ENCODE peak calls at places on chromosomes 16 and 17, in five cellular contexts. K is stomach, C is A549, R is ovary, S is heart left ventricle. P is an unnamed sample.
A peak's percentile ranks its signal among the peaks of the same experiment; 100 is the strongest.

GRCh38 chr16:30829130-30830071 is 42.4 kb upstream of the ZNF629 start:
- DNase-seq in K (peak; percentile 60), C (peak; percentile 35), R (no peak), S (no peak), P (no peak)

GRCh38 chr17:5020502-5021023 is 14.7 kb downstream of the SLC52A1 start:
- DNase-seq in K (no peak), C (no peak), R (no peak), S (no peak), P (no peak)

GRCh38 chr16:3202903-3203539 is 15.0 kb downstream of the OR1F1 start:
- DNase-seq in K (no peak), C (no peak), R (no peak), S (no peak), P (no peak)

GRCh38 chr16:84111481-84111880 is 5.3 kb downstream of the MBTPS1 start:
- DNase-seq in K (no peak), C (no peak), R (no peak), S (no peak), P (no peak)

GRCh38 chr17:51595965-51596364 is 335.6 kb downstream of the UTP18 start:
- DNase-seq in K (no peak), C (no peak), R (no peak), S (no peak), P (no peak)

GRCh38 chr16:69469807-69470561 is 45.6 kb downstream of the CYB5B start:
- DNase-seq in K (no peak), C (no peak), R (no peak), S (no peak), P (no peak)

GRCh38 chr17:39208136-39208535 is 8.1 kb downstream of the RPL19 start:
- DNase-seq in K (no peak), C (no peak), R (no peak), S (no peak), P (peak; percentile 84)

GRCh38 chr16:78462261-78463208 is 363.1 kb downstream of the WWOX start:
- DNase-seq in K (no peak), C (no peak), R (no peak), S (no peak), P (no peak)

GRCh38 chr16:67277294-67277998 is 1.9 kb upstream of the PLEKHG4 start:
- DNase-seq in K (no peak), C (peak; percentile 77), R (no peak), S (peak; percentile 71), P (no peak)

GRCh38 chr16:50846511-50846910 is 104.6 kb downstream of the CYLD start:
- DNase-seq in K (no peak), C (no peak), R (no peak), S (no peak), P (no peak)

GRCh38 chr16:83835972-83836566 is 28.3 kb downstream of the HSBP1 start:
- DNase-seq in K (no peak), C (peak; percentile 31), R (no peak), S (no peak), P (no peak)

GRCh38 chr16:19245326-19245925 is 40.1 kb upstream of the CLEC19A start:
- DNase-seq in K (peak; percentile 50), C (no peak), R (no peak), S (no peak), P (no peak)

GRCh38 chr16:89266521-89267134 is 49.1 kb downstream of the ZNF778 start:
- DNase-seq in K (no peak), C (no peak), R (peak; percentile 22), S (no peak), P (no peak)

GRCh38 chr16:89268987-89269735 is 51.7 kb downstream of the ZNF778 start:
- DNase-seq in K (no peak), C (no peak), R (peak; percentile 93), S (no peak), P (no peak)

GRCh38 chr16:89270666-89271345 is 53.3 kb downstream of the ZNF778 start:
- DNase-seq in K (no peak), C (no peak), R (peak; percentile 29), S (no peak), P (no peak)

GRCh38 chr16:89269805-89270665 is 52.5 kb downstream of the ZNF778 start:
- DNase-seq in K (no peak), C (no peak), R (peak; percentile 32), S (no peak), P (no peak)

DNA sequence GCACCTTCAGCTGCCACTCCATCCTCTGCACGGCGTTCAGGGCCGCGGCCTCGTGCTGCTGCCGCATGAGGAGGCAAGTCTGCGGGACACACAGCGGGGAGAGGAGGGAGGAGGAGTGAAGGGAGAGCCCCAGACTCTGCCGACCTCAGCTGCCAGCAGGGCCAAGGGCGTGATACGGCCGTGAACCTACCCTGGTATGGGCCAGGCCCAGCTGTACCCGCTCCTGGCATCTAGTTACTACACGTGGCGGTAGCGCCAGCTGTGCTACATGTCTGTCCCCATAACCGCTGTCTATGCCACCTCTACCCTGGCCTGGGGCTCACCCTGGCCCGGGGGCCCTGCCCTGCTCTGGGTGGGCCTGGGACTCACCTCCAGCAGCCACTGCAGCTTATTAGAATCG is 51.1 kb downstream of the ZNF778 start:
- DNase-seq in K (no peak), C (no peak), R (peak; percentile 37), S (no peak), P (no peak)
- TF ChIP-seq POLR2A in K (no peak), C (no peak), R (no peak), S (no peak), P (no peak)

DNA sequence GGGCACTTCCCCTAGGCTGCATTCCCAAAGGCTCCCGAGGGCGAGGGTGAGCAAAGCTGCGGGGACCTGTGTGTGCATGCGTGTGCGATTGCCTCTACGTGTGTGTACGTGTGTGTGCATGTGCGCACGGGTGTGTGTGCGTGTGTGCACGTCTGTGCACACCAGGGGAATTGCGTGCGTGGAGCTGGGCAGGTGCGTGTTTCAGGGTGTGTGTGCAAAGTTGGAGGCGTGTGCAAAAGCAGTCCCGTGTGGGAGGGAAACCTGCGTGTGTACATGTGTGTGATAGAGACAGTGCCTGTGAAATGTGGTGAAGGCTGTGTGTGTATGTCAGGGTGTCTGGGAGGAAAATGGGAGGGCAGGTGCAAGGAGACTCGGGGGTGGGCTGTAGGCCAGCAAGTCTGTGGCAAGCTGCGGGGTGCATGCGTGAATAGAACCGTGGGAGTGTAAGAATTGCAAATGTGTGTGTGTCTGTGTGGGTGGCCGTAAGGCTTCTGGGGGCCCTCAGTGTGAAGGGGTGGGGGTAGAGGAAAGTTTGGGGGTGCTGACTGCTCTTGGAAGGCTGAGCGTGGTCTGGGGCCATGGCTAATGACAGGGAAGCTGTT is 481 bp downstream of the SEC14L5 start:
- DNase-seq in K (no peak), C (no peak), R (no peak), S (no peak), P (no peak)
- H3K4me3 ChIP-seq in K (peak overlapping the region; percentile 39), C (peak overlapping the region; percentile 39), R (peak overlapping the region; percentile 39), S (no peak overlapping the region), P (no peak overlapping the region)

DNA sequence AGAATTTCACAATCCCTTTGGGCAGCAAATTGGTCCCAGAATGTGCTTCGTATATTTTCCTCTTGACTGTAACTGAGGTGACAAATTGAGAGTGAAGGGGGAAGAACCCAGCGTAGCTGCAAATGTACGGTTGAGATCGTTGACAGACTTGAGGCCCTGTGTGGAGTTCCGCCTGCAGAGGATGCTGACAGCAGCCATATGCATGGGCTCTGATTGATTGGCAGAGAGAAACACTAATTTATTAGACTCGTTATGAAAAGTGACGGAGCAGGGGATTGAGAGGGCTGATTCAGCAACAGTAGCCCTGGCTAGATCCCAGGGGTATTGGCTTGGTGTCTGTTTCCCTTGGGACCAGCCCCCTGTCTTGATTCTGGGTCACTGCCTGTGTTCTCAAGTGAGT is 930.1 kb upstream of the EEF2KMT start:
- DNase-seq in K (no peak), C (no peak), R (no peak), S (no peak), P (no peak)
- TF ChIP-seq POLR2A in K (no peak), C (no peak), R (no peak), S (no peak), P (no peak)

DNA sequence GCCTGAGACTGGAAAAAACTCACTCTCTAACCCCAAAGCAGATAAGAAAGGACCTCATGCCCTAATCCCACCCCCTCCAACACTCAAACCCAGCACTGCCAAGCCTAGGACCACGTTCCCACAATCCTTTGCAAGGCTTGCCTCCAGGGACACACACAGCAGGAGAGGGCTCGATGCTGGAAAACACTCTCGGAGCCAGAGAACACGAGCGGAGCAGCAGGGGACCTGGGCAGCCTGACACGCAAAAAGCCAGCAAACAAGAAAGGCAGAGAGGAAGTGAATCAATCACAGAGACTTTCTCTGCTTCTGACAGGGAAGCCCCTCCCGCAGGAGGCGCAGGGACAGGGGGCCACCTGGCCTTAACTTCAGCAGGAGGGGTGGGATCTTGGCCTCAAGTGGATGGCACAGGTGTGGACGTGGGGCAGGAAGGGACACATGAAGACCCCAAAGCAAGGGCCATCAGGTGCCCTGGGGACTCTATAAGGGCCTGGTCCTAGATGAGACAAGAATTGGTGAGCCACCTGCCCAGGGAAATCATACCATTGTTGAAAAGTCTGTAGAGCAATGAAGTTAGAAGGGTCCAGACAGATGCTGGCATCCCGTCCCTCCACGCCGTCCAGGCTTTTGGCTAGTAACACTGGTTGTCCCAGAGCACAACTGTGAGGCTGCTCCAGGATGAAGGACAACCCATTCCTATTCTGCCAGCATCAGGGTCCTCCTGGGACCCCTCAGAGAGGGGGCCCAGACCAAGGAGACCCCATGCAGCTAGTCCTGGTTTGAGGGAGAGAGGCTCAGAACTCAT is 2.3 kb downstream of the SDK2 start:
- DNase-seq in K (peak; percentile 17), C (no peak), R (no peak), S (no peak), P (no peak)
- H3K4me3 ChIP-seq in K (no peak overlapping the region), C (no peak overlapping the region), R (no peak overlapping the region), S (no peak overlapping the region), P (no peak overlapping the region)

DNA sequence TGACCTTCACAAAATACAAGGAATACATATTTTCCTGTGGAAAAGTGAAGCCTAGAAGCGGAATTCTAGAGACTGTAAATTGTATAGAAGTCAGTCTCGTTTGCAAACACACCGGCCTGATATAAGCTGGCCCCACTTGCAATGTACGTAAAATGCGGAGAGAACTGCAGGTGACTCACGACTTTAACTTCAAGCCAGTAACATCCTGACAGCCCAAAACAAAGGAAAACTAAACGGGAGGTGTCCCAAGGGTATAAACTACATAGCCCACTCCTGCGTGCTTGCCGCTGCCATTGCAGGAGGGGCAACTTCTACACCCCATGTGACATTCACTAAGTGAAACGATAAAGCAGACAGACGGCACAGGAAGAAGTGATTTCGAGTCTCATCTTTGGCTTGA is 101.6 kb downstream of the CYTH1 start:
- DNase-seq in K (no peak), C (no peak), R (no peak), S (no peak), P (no peak)
- TF ChIP-seq POLR2A in K (no peak), C (no peak), R (no peak), S (no peak), P (no peak)

P was measured in lower leg skin.